ENCODE peak calls at places on chromosomes 7 and 10, in seven cellular contexts. C, Q, N, L, B, H and I are unnamed samples.

GRCh38 chr10:86545097-86545496 is 23.5 kb upstream of the WAPL start:
- DNase-seq in C (no peak), Q (no peak), N (no peak), L (no peak), B (no peak), H (no peak), I (peak)

GRCh38 chr7:132656846-132657776 is 80.8 kb upstream of the PLXNA4 start:
- DNase-seq in C (no peak), Q (peak), N (no peak), L (no peak), B (no peak), H (peak), I (no peak)

GRCh38 chr7:41792099-41792498 is 89.2 kb upstream of the INHBA start:
- DNase-seq in C (no peak), Q (peak), N (no peak), L (no peak), B (no peak), H (no peak), I (no peak)

GRCh38 chr7:101630591-101630990 is 1.5 kb upstream of the MYL10 start:
- DNase-seq in C (peak), Q (no peak), N (no peak), L (no peak), B (no peak), H (no peak), I (no peak)

GRCh38 chr7:7118822-7119221 is 63.5 kb upstream of the C1GALT1 start:
- DNase-seq in C (no peak), Q (no peak), N (no peak), L (no peak), B (no peak), H (no peak), I (no peak)

GRCh38 chr7:7102906-7103305 is 79.4 kb upstream of the C1GALT1 start:
- DNase-seq in C (no peak), Q (no peak), N (no peak), L (no peak), B (no peak), H (no peak), I (no peak)

GRCh38 chr10:178208-178607 is 43.0 kb downstream of the ZMYND11 start:
- DNase-seq in C (peak), Q (peak), N (no peak), L (no peak), B (no peak), H (peak), I (no peak)

GRCh38 chr10:4234661-4235060 is 449.7 kb upstream of the KLF6 start:
- DNase-seq in C (no peak), Q (no peak), N (peak), L (no peak), B (no peak), H (peak), I (no peak)

GRCh38 chr7:150992051-150992640 is 1.3 kb downstream of the NOS3 start:
- DNase-seq in C (no peak), Q (no peak), N (no peak), L (no peak), B (no peak), H (no peak), I (no peak)